ENCODE peak calls at places on chromosomes 13 and 19, in seven cellular contexts. O is nephron progenitor cell; B is fibroblast of lung; H is AG09309; K is kidney epithelial cell; Q is CD4-positive, alpha-beta T cell; W is AG04450. C is an unnamed sample.

GRCh38 chr13:40589285-40590109 is 76.9 kb downstream of the FOXO1 start:
- DNase-seq in K (peak; percentile 68), W (no peak), B (peak; percentile 77), Q (no peak), O (peak; percentile 17), H (peak; percentile 16), C (no peak)

GRCh38 chr13:109816979-109817275 is 30.5 kb upstream of the IRS2 start:
- DNase-seq in W (no peak), Q (no peak), H (no peak), B (peak; percentile 86), K (no peak), O (no peak), C (no peak)

GRCh38 chr13:97423300-97424045 is 10.5 kb upstream of the RAP2A start:
- DNase-seq in H (no peak), B (no peak), K (no peak), W (no peak), O (no peak), Q (no peak), C (no peak)

GRCh38 chr19:13953021-13953531 is 767 bp downstream of the DCAF15 start:
- DNase-seq in O (no peak), W (no peak), B (peak; percentile 52), Q (no peak), K (no peak), H (peak; percentile 29), C (no peak)

GRCh38 chr19:1269065-1269477 is at the start of gene CIRBP:
- DNase-seq in H (peak; percentile 96), B (peak; percentile 98), K (peak; percentile 92), Q (peak; percentile 99), W (peak; percentile 98), O (peak; percentile 100), C (peak; percentile 99)

GRCh38 chr19:39810424-39810823 is 23.5 kb downstream of the DYRK1B start:
- DNase-seq in Q (no peak), H (no peak), K (no peak), B (no peak), W (no peak), O (no peak), C (no peak)

GRCh38 chr19:43504426-43505185 is at the start of gene PHLDB3:
- DNase-seq in Q (no peak), W (no peak), O (peak; percentile 53), H (no peak), B (peak; percentile 25), K (no peak), C (peak; percentile 43)

GRCh38 chr19:41845051-41845590 is 279 bp downstream of the DMRTC2 start:
- DNase-seq in O (no peak), K (no peak), Q (no peak), W (no peak), H (no peak), B (no peak), C (no peak)

GRCh38 chr19:45499196-45500180 is 1.2 kb downstream of the PPM1N start:
- DNase-seq in K (no peak), O (peak; percentile 74), Q (peak; percentile 51), B (no peak), W (no peak), H (no peak), C (peak; percentile 80)

GRCh38 chr13:48950507-48950886 is 25.2 kb upstream of the FNDC3A start:
- DNase-seq in O (no peak), K (no peak), W (no peak), H (no peak), B (peak; percentile 20), Q (no peak), C (no peak)

GRCh38 chr13:21060063-21060826 is 1.1 kb downstream of the LATS2 start:
- DNase-seq in H (no peak), W (no peak), B (peak; percentile 57), O (peak; percentile 63), K (no peak), Q (no peak), C (peak; percentile 32)

GRCh38 chr13:21058361-21058760 is 3.0 kb downstream of the LATS2 start:
- DNase-seq in K (no peak), Q (no peak), W (no peak), O (no peak), B (peak; percentile 40), H (no peak), C (no peak)

GRCh38 chr13:21060827-21061076 is 634 bp downstream of the LATS2 start:
- DNase-seq in W (no peak), K (no peak), Q (no peak), O (peak; percentile 67), B (no peak), H (no peak), C (no peak)

GRCh38 chr13:21063031-21063430 is 1.6 kb upstream of the LATS2 start:
- DNase-seq in O (no peak), Q (no peak), B (no peak), W (no peak), H (no peak), K (no peak), C (no peak)

DNA sequence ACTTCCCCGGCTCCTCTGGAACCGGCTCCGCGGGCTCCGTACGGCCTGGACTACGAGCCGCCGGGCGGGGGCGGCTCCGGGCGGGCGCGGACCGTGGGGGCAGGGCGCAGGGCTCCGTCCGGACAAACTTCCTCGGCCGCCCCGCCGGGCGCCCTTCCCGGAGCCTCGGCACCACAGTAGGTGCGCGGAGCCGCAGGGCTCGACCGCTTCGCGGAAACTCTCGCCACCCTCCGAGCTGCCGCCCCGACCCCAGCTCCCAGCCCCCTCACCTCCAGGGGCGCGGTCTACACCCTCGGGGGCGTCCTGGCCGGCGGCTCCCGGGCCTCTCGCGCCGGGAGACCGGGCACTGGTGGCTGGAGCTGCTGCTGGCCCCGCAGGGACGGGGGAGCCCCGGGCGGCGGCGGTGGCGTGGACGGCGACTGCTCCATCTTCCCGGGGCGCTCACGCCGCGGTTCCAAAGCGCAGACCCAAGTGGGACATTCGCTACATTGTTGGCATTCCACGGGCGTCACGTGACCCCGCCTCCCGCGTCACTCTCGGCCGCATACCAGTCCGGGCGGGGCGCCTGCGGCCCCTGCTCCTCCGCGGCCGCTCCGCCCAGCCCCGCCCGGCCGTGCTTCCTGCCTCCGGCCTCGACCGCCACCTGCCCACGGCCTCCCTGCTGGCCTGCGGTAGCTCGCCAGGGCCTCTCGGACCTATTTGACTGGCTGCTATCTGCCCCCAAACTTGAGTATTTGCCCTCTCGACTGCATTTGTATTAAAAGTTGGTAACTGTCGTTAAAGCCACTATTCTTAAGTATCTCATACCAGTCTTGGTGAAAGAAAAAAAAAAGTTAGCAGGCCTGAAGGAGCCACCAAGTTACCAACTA is at the start of gene LATS2:
- DNase-seq in O (peak; percentile 98), B (peak; percentile 93), K (peak; percentile 67), H (peak; percentile 82), Q (peak; percentile 24), W (peak; percentile 83), C (peak; percentile 82)
- TF ChIP-seq CTCF in O (no peak), B (peak; percentile 18), K (peak; percentile 6), H (peak; percentile 12), Q (no peak), W (peak; percentile 18), C (no peak)

GRCh38 chr19:49363265-49364082 is at the start of gene DKKL1:
- DNase-seq in H (peak; percentile 68), O (peak; percentile 100), W (peak; percentile 98), K (peak; percentile 92), B (peak; percentile 97), Q (peak; percentile 62), C (peak; percentile 100)
- TF ChIP-seq CTCF in H (peak; percentile 29), O (no peak), W (peak; percentile 3), K (peak; percentile 14), B (no peak), Q (no peak), C (no peak)

GRCh38 chr13:75541961-75542360 is 4.3 kb upstream of the COMMD6 start:
- DNase-seq in W (no peak), Q (no peak), B (no peak), H (no peak), O (no peak), K (no peak), C (no peak)

GRCh38 chr13:75541287-75541686 is 3.6 kb upstream of the COMMD6 start:
- DNase-seq in Q (no peak), W (no peak), H (no peak), O (no peak), B (no peak), K (no peak), C (no peak)

GRCh38 chr13:75533866-75534265 is 3.8 kb downstream of the COMMD6 start:
- DNase-seq in O (no peak), W (no peak), B (peak; percentile 49), H (no peak), Q (no peak), K (no peak), C (no peak)

DNA sequence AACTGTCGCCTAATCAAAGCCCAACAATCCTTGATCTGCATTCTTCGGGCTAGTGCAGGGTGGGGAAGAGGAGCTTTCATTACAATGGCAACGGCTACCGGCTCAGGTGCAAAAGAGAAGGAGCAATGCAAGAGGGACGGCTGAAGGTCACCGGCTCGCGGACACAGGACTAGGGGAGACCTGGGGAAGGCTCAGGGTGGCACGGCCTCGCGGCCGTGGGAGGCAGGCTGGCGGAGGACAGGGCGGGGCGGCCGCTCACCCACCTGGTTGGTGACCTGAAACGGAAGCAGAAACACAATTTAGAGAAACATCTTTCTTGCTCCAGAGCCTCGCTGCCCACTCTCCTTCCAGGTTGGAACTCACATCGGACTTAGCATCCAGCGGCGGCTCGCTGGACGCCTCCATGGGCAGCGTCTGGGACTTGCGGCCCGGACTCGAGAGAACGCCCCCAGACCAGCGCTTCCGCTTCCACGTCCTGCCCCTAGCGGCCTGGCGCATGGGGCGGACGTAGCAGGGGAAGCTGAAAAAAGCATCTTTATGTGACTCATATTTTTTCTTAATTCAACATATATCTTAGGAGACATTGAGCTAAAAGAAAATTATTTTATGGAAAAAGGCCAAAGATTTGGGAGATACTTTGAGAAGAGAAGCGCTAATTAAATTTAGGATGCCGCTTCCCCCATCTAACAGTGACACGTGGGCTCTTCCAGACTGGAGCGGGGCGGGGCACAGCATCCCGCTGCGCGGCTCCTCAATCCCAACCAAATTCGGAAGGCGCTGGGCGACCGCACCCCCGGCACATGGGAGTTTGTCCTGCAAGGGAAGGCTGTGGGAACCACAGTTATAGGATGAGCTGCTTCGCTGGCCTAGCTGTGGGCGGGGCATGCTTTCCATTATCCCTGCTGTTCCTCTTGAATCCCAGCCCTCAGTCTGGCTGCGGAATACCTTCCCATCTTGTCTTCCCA is at the start of gene COMMD6:
- DNase-seq in O (peak; percentile 77), Q (peak; percentile 49), K (no peak), W (peak; percentile 96), H (peak; percentile 56), B (peak; percentile 92), C (peak; percentile 82)
- TF ChIP-seq CTCF in O (peak; percentile 11), Q (no peak), K (no peak), W (peak; percentile 58), H (peak; percentile 31), B (no peak), C (peak; percentile 79)

DNA sequence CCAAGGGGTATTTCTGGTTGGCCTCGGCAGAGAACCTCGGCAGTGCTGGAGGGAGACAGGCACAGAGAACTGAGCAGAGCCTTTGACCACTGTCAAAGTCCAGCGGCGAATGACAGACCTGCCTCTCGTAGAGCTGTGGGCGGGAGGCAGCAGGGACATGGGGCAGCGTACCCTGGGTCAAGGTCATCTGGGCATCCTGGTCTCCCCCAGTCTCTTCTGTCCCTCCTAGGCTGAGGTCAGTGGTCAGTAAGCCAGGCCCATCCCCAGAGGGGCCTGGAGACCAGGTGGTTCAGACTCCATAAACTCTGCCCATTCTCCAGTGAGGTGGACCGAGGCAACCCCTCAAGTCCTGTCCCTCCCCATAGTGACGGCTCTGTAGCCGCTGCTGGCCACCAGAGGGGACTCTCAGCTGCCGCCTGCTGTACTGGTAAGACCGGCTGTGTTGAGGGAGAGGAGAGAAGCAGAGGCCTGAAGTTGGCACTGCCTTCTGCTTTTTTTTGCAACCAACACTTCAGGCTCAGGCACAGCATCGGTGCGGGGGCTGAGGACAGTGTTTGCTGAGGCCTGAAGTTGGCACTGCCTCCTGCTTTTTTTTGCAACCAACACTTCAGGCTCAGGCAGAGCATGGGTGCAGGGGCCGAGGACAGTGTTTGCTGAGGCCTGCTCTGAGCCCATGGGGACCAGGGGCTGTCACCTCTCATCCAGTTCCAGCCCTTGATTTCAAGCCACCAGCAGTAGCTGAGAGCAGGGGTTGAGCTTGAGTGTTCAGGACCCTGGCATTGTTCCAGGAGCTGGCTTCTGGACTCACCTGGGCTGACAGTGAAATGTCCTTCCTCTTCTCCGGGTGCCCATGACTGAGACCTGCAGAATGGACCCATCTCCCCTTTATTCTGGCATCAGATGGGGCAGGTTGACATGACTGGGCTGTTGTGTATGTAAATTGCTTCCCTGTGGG is at the start of gene PGLYRP2:
- DNase-seq in O (no peak), W (no peak), K (no peak), B (no peak), H (no peak), Q (no peak), C (no peak)
- TF ChIP-seq CTCF in O (no peak), W (no peak), K (no peak), B (no peak), H (no peak), Q (no peak), C (no peak)

C was measured in glutamatergic neuron.